ENCODE peak calls at places on chromosome 14, in seven cellular contexts. L, Q, N, D, S, C and J are unnamed samples.

GRCh38 chr14:76958975-76959710 is 69.4 kb downstream of the IRF2BPL start:
- DNase-seq in C (no peak), Q (no peak), L (no peak), N (no peak), S (no peak), D (no peak), J (peak; percentile 68)

GRCh38 chr14:54640480-54640879 is 73.6 kb downstream of the SAMD4A start:
- DNase-seq in D (no peak), Q (no peak), N (no peak), C (no peak), L (no peak), S (no peak), J (no peak)

GRCh38 chr14:84969501-84969900 is 560.4 kb upstream of the FLRT2 start:
- DNase-seq in N (no peak), S (no peak), Q (no peak), D (no peak), C (no peak), L (no peak), J (no peak)

GRCh38 chr14:49364752-49365117 is 221.4 kb downstream of the RPS29 start:
- DNase-seq in S (no peak), Q (no peak), L (no peak), C (no peak), N (no peak), D (no peak), J (no peak)

GRCh38 chr14:59251811-59252771 is 63.6 kb downstream of the DAAM1 start:
- DNase-seq in Q (no peak), C (no peak), L (no peak), N (no peak), S (no peak), D (no peak), J (no peak)

GRCh38 chr14:78848234-78848820 is 678.2 kb downstream of the NRXN3 start:
- DNase-seq in S (no peak), C (no peak), Q (peak; percentile 71), L (peak; percentile 33), D (no peak), N (peak; percentile 27), J (peak; percentile 19)

GRCh38 chr14:101131451-101131916 is 228.0 kb upstream of the RTL1 start:
- DNase-seq in S (no peak), N (no peak), D (no peak), Q (no peak), L (no peak), C (no peak), J (no peak)

GRCh38 chr14:24437020-24437735 is 5.4 kb downstream of the SDR39U1 start:
- DNase-seq in Q (no peak), S (no peak), C (no peak), D (peak; percentile 36), N (no peak), L (no peak), J (no peak)

GRCh38 chr14:34742509-34743115 is 28.2 kb upstream of the CFL2 start:
- DNase-seq in L (no peak), N (no peak), Q (no peak), S (no peak), C (no peak), D (no peak), J (no peak)

GRCh38 chr14:100640481-100641273 is 53.5 kb upstream of the BEGAIN start:
- DNase-seq in D (peak; percentile 71), N (no peak), S (no peak), C (no peak), L (no peak), Q (no peak), J (no peak)

GRCh38 chr14:55976219-55976618 is 142.0 kb upstream of the PELI2 start:
- DNase-seq in N (no peak), D (no peak), C (no peak), L (no peak), S (peak; percentile 15), Q (no peak), J (no peak)

GRCh38 chr14:24887623-24888304 is 162.2 kb downstream of the STXBP6 start:
- DNase-seq in N (no peak), Q (no peak), L (no peak), C (no peak), D (no peak), S (no peak), J (no peak)

GRCh38 chr14:60164717-60165546 is at the start of gene DHRS7:
- DNase-seq in D (peak; percentile 79), L (peak; percentile 84), Q (peak; percentile 87), C (peak; percentile 43), S (peak; percentile 84), N (peak; percentile 94), J (peak; percentile 88)

GRCh38 chr14:77203611-77204456 is 22.2 kb downstream of the TMEM63C start:
- DNase-seq in S (no peak), D (no peak), N (no peak), C (peak; percentile 80), Q (no peak), L (no peak), J (no peak)

GRCh38 chr14:105267820-105268548 is 19.7 kb downstream of the BTBD6 start:
- DNase-seq in C (no peak), Q (no peak), L (no peak), N (no peak), D (no peak), S (no peak), J (no peak)

GRCh38 chr14:91911474-91912032 is 35.9 kb downstream of the FBLN5 start:
- DNase-seq in S (peak; percentile 38), N (no peak), C (no peak), Q (peak; percentile 14), D (peak; percentile 9), L (peak; percentile 14), J (no peak)

GRCh38 chr14:67517083-67517482 is 16.0 kb upstream of the PLEKHH1 start:
- DNase-seq in Q (peak; percentile 19), N (peak; percentile 69), C (no peak), D (no peak), L (peak; percentile 53), S (peak; percentile 38), J (peak; percentile 37)

GRCh38 chr14:104751539-104752337 is 1.2 kb upstream of the SIVA1 start:
- DNase-seq in L (no peak), Q (no peak), N (peak; percentile 55), C (no peak), S (no peak), D (peak; percentile 49), J (no peak)

GRCh38 chr14:68468437-68469207 is 324.2 kb downstream of the ZFP36L1 start:
- DNase-seq in D (no peak), C (no peak), S (no peak), L (no peak), Q (no peak), N (no peak), J (no peak)